ENCODE peak calls at places on chromosomes 3 and 15, in four cellular contexts. I is ovary; F is naive thymus-derived CD4-positive, alpha-beta T cell; P is A673. H is an unnamed sample.

GRCh38 chr15:101723161-101723873 is 956 bp downstream of the TARS3 start:
- DNase-seq in I (no peak), P (no peak), F (no peak), H (no peak)

GRCh38 chr3:78994174-78995027 is 773.4 kb downstream of the ROBO1 start:
- DNase-seq in P (peak; percentile 58), I (no peak), F (no peak), H (no peak)

GRCh38 chr3:12908859-12909258 is 67.5 kb upstream of the RPL32 start:
- DNase-seq in I (no peak), F (no peak), P (no peak), H (no peak)

GRCh38 chr3:12472796-12473195 is 11.5 kb upstream of the TSEN2 start:
- DNase-seq in P (no peak), F (no peak), I (no peak), H (no peak)

GRCh38 chr3:185766645-185767323 is 58.1 kb downstream of the IGF2BP2 start:
- DNase-seq in F (no peak), I (no peak), P (no peak), H (no peak)

GRCh38 chr15:79332824-79333510 is 22.1 kb downstream of the TMED3 start:
- DNase-seq in F (no peak), P (no peak), I (no peak), H (no peak)

GRCh38 chr3:161422171-161422693 is 50.9 kb upstream of the SPTSSB start:
- DNase-seq in F (no peak), I (no peak), P (no peak), H (no peak)

GRCh38 chr15:32747886-32748285 is 30.1 kb downstream of the GREM1 start:
- DNase-seq in I (no peak), F (no peak), P (no peak), H (no peak)

GRCh38 chr15:96297783-96298182 is 32.7 kb upstream of the NR2F2 start:
- DNase-seq in I (no peak), P (no peak), F (no peak), H (no peak)

GRCh38 chr3:120622870-120623718 is 27.0 kb downstream of the NDUFB4 start:
- DNase-seq in I (no peak), P (peak; percentile 25), F (no peak), H (no peak)

GRCh38 chr3:126134219-126134975 is 46.0 kb downstream of the ALDH1L1 start:
- DNase-seq in F (peak; percentile 32), I (peak; percentile 84), P (peak; percentile 79), H (peak; percentile 77)

GRCh38 chr3:101521251-101521701 is 8.3 kb upstream of the SENP7 start:
- DNase-seq in P (peak; percentile 14), F (peak; percentile 75), I (no peak), H (no peak)

GRCh38 chr3:2714856-2715255 is 395.3 kb downstream of the IL5RA start:
- DNase-seq in I (no peak), F (no peak), P (no peak), H (no peak)

GRCh38 chr3:36729204-36730056 is 34.9 kb downstream of the DCLK3 start:
- DNase-seq in I (no peak), P (peak; percentile 69), F (peak; percentile 5), H (no peak)

GRCh38 chr3:132804498-132804897 is 82.3 kb upstream of the NPHP3 start:
- DNase-seq in I (no peak), F (no peak), P (no peak), H (no peak)

GRCh38 chr3:76307556-76307955 is 522.2 kb upstream of the ZNF717 start:
- DNase-seq in I (no peak), P (no peak), F (no peak), H (no peak)

GRCh38 chr3:29764059-29764458 is 483.2 kb downstream of the RBMS3 start:
- DNase-seq in I (no peak), F (no peak), P (peak; percentile 93), H (no peak)

GRCh38 chr3:71580636-71581215 is 2.8 kb downstream of the FOXP1 start:
- DNase-seq in F (no peak), I (no peak), P (no peak), H (no peak)

GRCh38 chr15:61169904-61170695 is 59.0 kb downstream of the RORA start:
- DNase-seq in P (peak; percentile 85), F (no peak), I (no peak), H (no peak)

GRCh38 chr15:58159827-58160386 is 21.7 kb downstream of the AQP9 start:
- DNase-seq in I (no peak), F (no peak), P (no peak), H (no peak)

GRCh38 chr3:15116032-15116653 is 17.2 kb upstream of the RBSN start:
- DNase-seq in I (no peak), P (no peak), F (no peak), H (no peak)

GRCh38 chr3:7075901-7076300 is 215.0 kb downstream of the GRM7 start:
- DNase-seq in I (no peak), F (no peak), P (no peak), H (no peak)

GRCh38 chr3:183818706-183819624 is 6.4 kb downstream of the MAP6D1 start:
- DNase-seq in P (no peak), F (no peak), I (no peak), H (no peak)

GRCh38 chr3:162170581-162170980 is 674.0 kb downstream of the OTOL1 start:
- DNase-seq in P (peak; percentile 39), I (no peak), F (no peak), H (no peak)

GRCh38 chr3:59749291-59749690 is 699.5 kb upstream of the CFAP20DC start:
- DNase-seq in P (no peak), I (no peak), F (no peak), H (no peak)

GRCh38 chr3:69164296-69164695 is 41.9 kb upstream of the LMOD3 start:
- DNase-seq in I (no peak), P (no peak), F (no peak), H (no peak)

GRCh38 chr3:132038198-132038825 is 3.5 kb upstream of the CPNE4 start:
- DNase-seq in F (no peak), I (no peak), P (peak; percentile 71), H (no peak)

GRCh38 chr3:65535260-65535659 is 503.5 kb downstream of the MAGI1 start:
- DNase-seq in P (no peak), I (no peak), F (no peak), H (no peak)

GRCh38 chr3:175737646-175738572 is 878.8 kb downstream of the NAALADL2 start:
- DNase-seq in I (no peak), F (no peak), P (no peak), H (no peak)

GRCh38 chr3:161744366-161744765 is 247.8 kb downstream of the OTOL1 start:
- DNase-seq in I (no peak), P (no peak), F (no peak), H (no peak)

GRCh38 chr3:50275996-50276761 is 2.7 kb upstream of the LSMEM2 start:
- DNase-seq in I (no peak), F (no peak), P (no peak), H (peak; percentile 69)

GRCh38 chr3:162605651-162606204 is 1109.1 kb downstream of the OTOL1 start:
- DNase-seq in F (no peak), P (no peak), I (no peak), H (no peak)

H was measured in right cardiac atrium.